ENCODE peak calls at places on chromosome 10, in eight cellular contexts. E, A, P, S, B, N, W and Y are unnamed samples.

GRCh38 chr10:28984431-28984830 is 304.4 kb upstream of the LYZL1 start:
- DNase-seq in N (peak; percentile 89), E (peak; percentile 85), P (peak; percentile 84), S (no peak), W (peak; percentile 95), B (peak; percentile 96), A (peak; percentile 44), Y (peak; percentile 60)

GRCh38 chr10:21509391-21510217 is 15.9 kb downstream of the SKIDA1 start:
- DNase-seq in N (peak; percentile 14), S (peak; percentile 60), B (no peak), P (no peak), W (no peak), A (no peak), E (no peak), Y (no peak)

GRCh38 chr10:8050561-8051108 is 3.9 kb upstream of the GATA3 start:
- DNase-seq in B (no peak), A (no peak), N (peak; percentile 43), P (peak; percentile 75), S (peak; percentile 87), W (peak; percentile 62), E (peak; percentile 18), Y (no peak)

GRCh38 chr10:119029613-119030420 is at the start of gene NANOS1:
- DNase-seq in E (peak; percentile 21), A (no peak), S (peak; percentile 75), W (no peak), B (peak; percentile 83), P (peak; percentile 17), N (peak; percentile 38), Y (peak; percentile 57)

GRCh38 chr10:84310470-84310869 is 17.9 kb upstream of the CCSER2 start:
- DNase-seq in B (no peak), E (peak; percentile 86), W (peak; percentile 23), P (no peak), S (no peak), A (no peak), N (peak; percentile 80), Y (peak; percentile 25)

GRCh38 chr10:77029684-77030407 is 607.8 kb downstream of the KCNMA1 start:
- DNase-seq in B (no peak), W (no peak), P (no peak), A (no peak), E (peak; percentile 10), S (no peak), N (no peak), Y (peak; percentile 30)

GRCh38 chr10:124693801-124694416 is 50.3 kb downstream of the FAM53B start:
- DNase-seq in N (no peak), E (no peak), P (no peak), W (no peak), S (no peak), A (no peak), B (no peak), Y (no peak)

GRCh38 chr10:47039558-47039905 is 128.3 kb downstream of the PTPN20 start:
- DNase-seq in B (no peak), P (no peak), E (no peak), W (no peak), S (no peak), N (no peak), A (no peak), Y (no peak)

GRCh38 chr10:19705273-19705672 is 111.0 kb upstream of the PLXDC2 start:
- DNase-seq in E (no peak), N (no peak), B (no peak), W (no peak), S (no peak), P (no peak), A (no peak), Y (no peak)

GRCh38 chr10:133422821-133423771 is 1.3 kb downstream of the SPRN start:
- DNase-seq in S (peak; percentile 54), A (no peak), W (no peak), E (no peak), B (no peak), N (no peak), P (no peak), Y (no peak)

GRCh38 chr10:110916554-110917346 is 2.2 kb downstream of the BBIP1 start:
- DNase-seq in B (no peak), E (peak; percentile 87), A (no peak), S (no peak), P (peak; percentile 61), W (peak; percentile 58), N (peak; percentile 92), Y (no peak)

GRCh38 chr10:43867667-43868361 is 219.1 kb upstream of the ZNF32 start:
- DNase-seq in N (peak; percentile 89), S (no peak), W (peak; percentile 80), A (no peak), P (peak; percentile 72), B (no peak), E (peak; percentile 86), Y (no peak)

GRCh38 chr10:27152687-27153086 is 1.5 kb downstream of the YME1L1 start:
- DNase-seq in S (no peak), N (no peak), P (no peak), E (no peak), A (no peak), W (no peak), B (no peak), Y (no peak)

GRCh38 chr10:90179696-90180407 is 478.5 kb downstream of the KIF20B start:
- DNase-seq in E (peak; percentile 67), P (peak; percentile 76), N (peak; percentile 96), S (no peak), B (no peak), W (peak; percentile 99), A (no peak), Y (no peak)

GRCh38 chr10:13668126-13668525 is 81.4 kb downstream of the PRPF18 start:
- DNase-seq in B (no peak), E (no peak), A (no peak), W (no peak), N (no peak), S (no peak), P (no peak), Y (no peak)

GRCh38 chr10:62268027-62268398 is 631 bp downstream of the RTKN2 start:
- DNase-seq in P (peak; percentile 60), E (no peak), B (no peak), A (no peak), N (no peak), W (no peak), S (no peak), Y (no peak)

GRCh38 chr10:96501985-96502384 is 11.7 kb downstream of the TLL2 start:
- DNase-seq in N (peak; percentile 42), A (no peak), B (peak; percentile 91), S (no peak), E (no peak), P (peak; percentile 83), W (no peak), Y (no peak)

GRCh38 chr10:70494966-70495365 is 16.4 kb downstream of the PALD1 start:
- DNase-seq in A (peak; percentile 52), E (no peak), S (no peak), P (no peak), B (no peak), W (no peak), N (no peak), Y (no peak)

GRCh38 chr10:62689712-62690111 is 114.8 kb upstream of the ADO start:
- DNase-seq in E (no peak), N (no peak), S (no peak), W (no peak), P (no peak), B (no peak), A (no peak), Y (no peak)

GRCh38 chr10:10438335-10439123 is 579.1 kb upstream of the CELF2 start:
- DNase-seq in P (no peak), B (no peak), S (no peak), N (no peak), E (peak; percentile 4), A (no peak), W (peak; percentile 21), Y (no peak)

GRCh38 chr10:44397476-44398225 is 12.8 kb upstream of the CXCL12 start:
- DNase-seq in W (no peak), P (peak; percentile 34), B (no peak), S (no peak), A (no peak), N (no peak), E (no peak), Y (no peak)

GRCh38 chr10:80504158-80504811 is 33.4 kb upstream of the SH2D4B start:
- DNase-seq in E (no peak), P (no peak), S (no peak), A (peak; percentile 48), W (no peak), N (no peak), B (no peak), Y (peak; percentile 29)
- H3K4me1 ChIP-seq in E (peaks cover 42% of the 10 kb centered on the region), P (no peaks in the 10 kb centered on the region), S (peaks cover 33% of the 10 kb centered on the region), A (peaks cover 67% of the 10 kb centered on the region), W (peaks cover 10% of the 10 kb centered on the region), N (peaks cover 12% of the 10 kb centered on the region), B (peaks cover 78% of the 10 kb centered on the region), Y (no peaks in the 10 kb centered on the region)

GRCh38 chr10:95237376-95238170 is 43.5 kb downstream of the ACSM6 start:
- DNase-seq in S (no peak), W (no peak), E (peak; percentile 60), A (no peak), P (peak; percentile 35), B (no peak), N (peak; percentile 40), Y (no peak)
- H3K4me3 ChIP-seq in S (no peak overlapping the region), W (no peak overlapping the region), E (no peak overlapping the region), A (no peak overlapping the region), P (no peak overlapping the region), B (no peak overlapping the region), N (no peak overlapping the region), Y (no peak overlapping the region)

GRCh38 chr10:74901240-74901827 is 74.9 kb downstream of the KAT6B start:
- DNase-seq in W (no peak), B (no peak), P (no peak), N (peak; percentile 25), A (no peak), S (no peak), E (no peak), Y (no peak)
- H3K4me1 ChIP-seq in W (peaks cover 34% of the 10 kb centered on the region), B (peaks cover 75% of the 10 kb centered on the region), P (peaks cover 24% of the 10 kb centered on the region), N (no peaks in the 10 kb centered on the region), A (peaks cover 34% of the 10 kb centered on the region), S (peaks cover 14% of the 10 kb centered on the region), E (peaks cover 13% of the 10 kb centered on the region), Y (peaks cover 9% of the 10 kb centered on the region)

DNA sequence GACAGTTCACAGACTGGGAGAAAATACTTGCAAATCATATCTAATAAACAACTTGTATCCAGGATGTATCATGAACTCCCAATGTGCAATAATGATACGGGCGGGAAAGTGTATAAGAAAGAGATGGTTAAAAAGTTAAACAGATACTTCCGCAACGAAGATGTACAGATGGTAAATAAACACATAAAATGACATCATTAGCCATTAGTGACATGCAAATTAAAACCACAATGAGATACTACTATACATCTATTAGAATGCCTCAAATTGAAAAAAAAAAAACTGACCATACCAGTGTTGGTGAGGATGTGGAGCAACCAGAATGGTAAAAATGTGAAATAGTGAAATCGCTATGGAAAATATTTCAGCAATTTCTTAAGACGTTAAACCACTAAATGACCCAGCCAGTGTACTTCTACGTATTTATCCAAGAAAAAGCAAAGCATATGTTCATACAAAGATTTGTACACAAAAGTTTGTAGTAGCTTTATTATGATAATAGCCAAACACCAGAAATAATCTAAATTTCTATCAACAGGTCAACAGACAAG is 83.5 kb downstream of the IPMK start:
- DNase-seq in A (no peak), E (no peak), W (no peak), B (no peak), S (no peak), P (no peak), N (no peak), Y (no peak)
- H3K4me3 ChIP-seq in A (no peak overlapping the region), E (no peak overlapping the region), W (no peak overlapping the region), B (no peak overlapping the region), S (no peak overlapping the region), P (no peak overlapping the region), N (no peak overlapping the region), Y (no peak overlapping the region)

DNA sequence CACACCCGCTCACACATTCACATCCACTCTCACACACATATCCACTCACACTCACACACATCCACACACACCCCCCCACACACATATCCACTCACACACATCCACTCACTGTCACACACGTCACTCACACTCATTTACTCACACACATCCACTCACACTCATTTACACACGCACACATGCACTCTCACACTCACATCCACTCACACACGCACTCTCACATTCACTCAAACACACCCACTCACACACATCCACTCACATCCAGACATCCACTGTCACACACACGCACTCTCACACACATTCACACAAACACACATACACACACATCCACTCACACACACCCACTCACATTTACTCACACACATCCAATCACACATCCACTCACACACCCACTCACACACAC is 18.3 kb downstream of the PWWP2B start:
- DNase-seq in A (no peak), B (no peak), S (no peak), N (no peak), P (no peak), E (no peak), W (no peak), Y (no peak)
- H3K4me1 ChIP-seq in A (peaks cover 82% of the 10 kb centered on the region), B (peaks cover 92% of the 10 kb centered on the region), S (peaks cover 30% of the 10 kb centered on the region), N (peaks cover 4% of the 10 kb centered on the region), P (peaks cover 16% of the 10 kb centered on the region), E (peaks cover 1% of the 10 kb centered on the region), W (peaks cover 29% of the 10 kb centered on the region), Y (peaks cover 31% of the 10 kb centered on the region)